ENCODE peak calls at places on chromosomes 5 and 9, in four cellular contexts. One of them, this sample, is unnamed.

GRCh38 chr9:20472646-20473045 is 149.7 kb downstream of the MLLT3 start:
- DNase-seq in WERI-Rb-1: no peak
- DNase-seq in foreskin fibroblast: peak
- DNase-seq in skeletal muscle cell: no peak
- DNase-seq in this sample: no peak

GRCh38 chr5:159801303-159801702 is 115.0 kb upstream of the ADRA1B start:
- DNase-seq in foreskin fibroblast: no peak
- DNase-seq in WERI-Rb-1: no peak
- DNase-seq in skeletal muscle cell: no peak
- DNase-seq in this sample: no peak

GRCh38 chr5:81850494-81850893 is 99.6 kb upstream of the SSBP2 start:
- DNase-seq in skeletal muscle cell: peak
- DNase-seq in foreskin fibroblast: peak
- DNase-seq in WERI-Rb-1: no peak
- DNase-seq in this sample: no peak

GRCh38 chr5:62354028-62354874 is 48.2 kb downstream of the KIF2A start:
- DNase-seq in foreskin fibroblast: peak
- DNase-seq in WERI-Rb-1: no peak
- DNase-seq in skeletal muscle cell: peak
- DNase-seq in this sample: no peak

GRCh38 chr5:321233-321725 is at the start of gene AHRR:
- DNase-seq in WERI-Rb-1: peak
- DNase-seq in skeletal muscle cell: no peak
- DNase-seq in foreskin fibroblast: peak
- DNase-seq in this sample: no peak

GRCh38 chr5:176609724-176610429 is at the start of gene GPRIN1:
- DNase-seq in WERI-Rb-1: peak
- DNase-seq in skeletal muscle cell: no peak
- DNase-seq in foreskin fibroblast: peak
- DNase-seq in this sample: peak

GRCh38 chr5:142445266-142445665 is 120.4 kb upstream of the SPRY4 start:
- DNase-seq in WERI-Rb-1: no peak
- DNase-seq in skeletal muscle cell: no peak
- DNase-seq in foreskin fibroblast: peak
- DNase-seq in this sample: no peak

GRCh38 chr9:134547161-134548100 is 94.2 kb upstream of the COL5A1 start:
- DNase-seq in foreskin fibroblast: no peak
- DNase-seq in skeletal muscle cell: no peak
- DNase-seq in WERI-Rb-1: no peak
- DNase-seq in this sample: no peak

GRCh38 chr5:23208959-23209431 is 298.4 kb upstream of the PRDM9 start:
- DNase-seq in foreskin fibroblast: peak
- DNase-seq in WERI-Rb-1: peak
- DNase-seq in skeletal muscle cell: no peak
- DNase-seq in this sample: peak

GRCh38 chr5:173016069-173016455 is 32.5 kb downstream of the ATP6V0E1 start:
- DNase-seq in foreskin fibroblast: no peak
- DNase-seq in skeletal muscle cell: no peak
- DNase-seq in WERI-Rb-1: no peak
- DNase-seq in this sample: no peak

GRCh38 chr5:105952875-105953274 is 1717.9 kb downstream of the EFNA5 start:
- DNase-seq in skeletal muscle cell: peak
- DNase-seq in foreskin fibroblast: peak
- DNase-seq in WERI-Rb-1: no peak
- DNase-seq in this sample: peak

GRCh38 chr5:113181409-113181808 is 204.8 kb downstream of the DCP2 start:
- DNase-seq in skeletal muscle cell: no peak
- DNase-seq in foreskin fibroblast: no peak
- DNase-seq in WERI-Rb-1: no peak
- DNase-seq in this sample: no peak

GRCh38 chr9:112112519-112112918 is 62.6 kb downstream of the SUSD1 start:
- DNase-seq in WERI-Rb-1: no peak
- DNase-seq in foreskin fibroblast: peak
- DNase-seq in skeletal muscle cell: peak
- DNase-seq in this sample: peak

GRCh38 chr5:160635046-160635445 is 213.4 kb downstream of the PTTG1 start:
- DNase-seq in foreskin fibroblast: no peak
- DNase-seq in WERI-Rb-1: no peak
- DNase-seq in skeletal muscle cell: no peak
- DNase-seq in this sample: no peak

GRCh38 chr5:117473075-117473595 is 898.5 kb upstream of the SEMA6A start:
- DNase-seq in skeletal muscle cell: no peak
- DNase-seq in WERI-Rb-1: no peak
- DNase-seq in foreskin fibroblast: no peak
- DNase-seq in this sample: peak

GRCh38 chr5:81552844-81553569 is 159.1 kb upstream of the ACOT12 start:
- DNase-seq in foreskin fibroblast: no peak
- DNase-seq in WERI-Rb-1: no peak
- DNase-seq in skeletal muscle cell: no peak
- DNase-seq in this sample: no peak

GRCh38 chr5:98880151-98880550 is 48.7 kb downstream of the CHD1 start:
- DNase-seq in WERI-Rb-1: no peak
- DNase-seq in skeletal muscle cell: no peak
- DNase-seq in foreskin fibroblast: no peak
- DNase-seq in this sample: no peak

GRCh38 chr5:134100283-134101011 is 14.0 kb upstream of the TCF7 start:
- DNase-seq in WERI-Rb-1: no peak
- DNase-seq in skeletal muscle cell: peak
- DNase-seq in foreskin fibroblast: peak
- DNase-seq in this sample: no peak

GRCh38 chr5:150073086-150073625 is 13.2 kb downstream of the CSF1R start:
- DNase-seq in skeletal muscle cell: no peak
- DNase-seq in WERI-Rb-1: no peak
- DNase-seq in foreskin fibroblast: no peak
- DNase-seq in this sample: no peak

GRCh38 chr5:71873202-71873601 is 154.1 kb downstream of the CARTPT start:
- DNase-seq in skeletal muscle cell: no peak
- DNase-seq in WERI-Rb-1: peak
- DNase-seq in foreskin fibroblast: no peak
- DNase-seq in this sample: no peak

GRCh38 chr5:135476615-135477493 is 24.7 kb upstream of the TIFAB start:
- DNase-seq in WERI-Rb-1: no peak
- DNase-seq in foreskin fibroblast: no peak
- DNase-seq in skeletal muscle cell: no peak
- DNase-seq in this sample: no peak

GRCh38 chr5:131280417-131280816 is 16.6 kb downstream of the CDC42SE2 start:
- DNase-seq in skeletal muscle cell: no peak
- DNase-seq in WERI-Rb-1: no peak
- DNase-seq in foreskin fibroblast: no peak
- DNase-seq in this sample: no peak

GRCh38 chr9:136587944-136588662 is 42.3 kb upstream of the NOTCH1 start:
- DNase-seq in foreskin fibroblast: no peak
- DNase-seq in WERI-Rb-1: no peak
- DNase-seq in skeletal muscle cell: no peak
- DNase-seq in this sample: no peak

GRCh38 chr9:135228983-135229625 is 141.6 kb downstream of the OLFM1 start:
- DNase-seq in skeletal muscle cell: no peak
- DNase-seq in foreskin fibroblast: no peak
- DNase-seq in WERI-Rb-1: no peak
- DNase-seq in this sample: no peak

GRCh38 chr9:116081437-116082110 is 72.0 kb upstream of the PAPPA start:
- DNase-seq in foreskin fibroblast: peak
- DNase-seq in skeletal muscle cell: no peak
- DNase-seq in WERI-Rb-1: no peak
- DNase-seq in this sample: no peak

GRCh38 chr5:32780508-32780919 is 69.4 kb downstream of the NPR3 start:
- DNase-seq in WERI-Rb-1: no peak
- DNase-seq in foreskin fibroblast: no peak
- DNase-seq in skeletal muscle cell: no peak
- DNase-seq in this sample: peak

GRCh38 chr5:166499452-166500240 is 1791.8 kb upstream of the WWC1 start:
- DNase-seq in WERI-Rb-1: no peak
- DNase-seq in foreskin fibroblast: no peak
- DNase-seq in skeletal muscle cell: no peak
- DNase-seq in this sample: no peak

GRCh38 chr5:1004598-1005361 is 3.8 kb upstream of the NKD2 start:
- DNase-seq in foreskin fibroblast: peak
- DNase-seq in skeletal muscle cell: no peak
- DNase-seq in WERI-Rb-1: peak
- DNase-seq in this sample: no peak

GRCh38 chr9:5838884-5839571 is 6.1 kb upstream of the ERMP1 start:
- DNase-seq in foreskin fibroblast: peak
- DNase-seq in WERI-Rb-1: no peak
- DNase-seq in skeletal muscle cell: no peak
- DNase-seq in this sample: peak

GRCh38 chr9:85200726-85201402 is 531.3 kb downstream of the NTRK2 start:
- DNase-seq in WERI-Rb-1: no peak
- DNase-seq in foreskin fibroblast: peak
- DNase-seq in skeletal muscle cell: no peak
- DNase-seq in this sample: no peak

GRCh38 chr5:14204785-14205321 is 61.7 kb downstream of the TRIO start:
- DNase-seq in foreskin fibroblast: peak
- DNase-seq in WERI-Rb-1: no peak
- DNase-seq in skeletal muscle cell: peak
- DNase-seq in this sample: no peak

GRCh38 chr9:4489562-4489918 is 728 bp upstream of the SLC1A1 start:
- DNase-seq in foreskin fibroblast: peak
- DNase-seq in WERI-Rb-1: peak
- DNase-seq in skeletal muscle cell: no peak
- DNase-seq in this sample: no peak

GRCh38 chr5:14574891-14575496 is 6.6 kb upstream of the OTULINL start:
- DNase-seq in skeletal muscle cell: no peak
- DNase-seq in WERI-Rb-1: no peak
- DNase-seq in foreskin fibroblast: peak
- DNase-seq in this sample: peak

GRCh38 chr9:13971415-13971814 is 342.5 kb downstream of the NFIB start:
- DNase-seq in foreskin fibroblast: no peak
- DNase-seq in skeletal muscle cell: no peak
- DNase-seq in WERI-Rb-1: no peak
- DNase-seq in this sample: no peak

GRCh38 chr9:38087934-38088925 is 19.2 kb upstream of the SHB start:
- DNase-seq in skeletal muscle cell: no peak
- DNase-seq in WERI-Rb-1: peak
- DNase-seq in foreskin fibroblast: peak
- DNase-seq in this sample: peak

GRCh38 chr9:116716441-116716840 is 29.3 kb downstream of the TRIM32 start:
- DNase-seq in foreskin fibroblast: peak
- DNase-seq in WERI-Rb-1: no peak
- DNase-seq in skeletal muscle cell: no peak
- DNase-seq in this sample: no peak

GRCh38 chr9:131476777-131477345 is 25.9 kb upstream of the POMT1 start:
- DNase-seq in foreskin fibroblast: no peak
- DNase-seq in skeletal muscle cell: no peak
- DNase-seq in WERI-Rb-1: no peak
- DNase-seq in this sample: no peak

GRCh38 chr9:91898451-91899433 is 51.3 kb downstream of the ROR2 start:
- DNase-seq in WERI-Rb-1: peak
- DNase-seq in skeletal muscle cell: no peak
- DNase-seq in foreskin fibroblast: peak
- DNase-seq in this sample: peak

DNA sequence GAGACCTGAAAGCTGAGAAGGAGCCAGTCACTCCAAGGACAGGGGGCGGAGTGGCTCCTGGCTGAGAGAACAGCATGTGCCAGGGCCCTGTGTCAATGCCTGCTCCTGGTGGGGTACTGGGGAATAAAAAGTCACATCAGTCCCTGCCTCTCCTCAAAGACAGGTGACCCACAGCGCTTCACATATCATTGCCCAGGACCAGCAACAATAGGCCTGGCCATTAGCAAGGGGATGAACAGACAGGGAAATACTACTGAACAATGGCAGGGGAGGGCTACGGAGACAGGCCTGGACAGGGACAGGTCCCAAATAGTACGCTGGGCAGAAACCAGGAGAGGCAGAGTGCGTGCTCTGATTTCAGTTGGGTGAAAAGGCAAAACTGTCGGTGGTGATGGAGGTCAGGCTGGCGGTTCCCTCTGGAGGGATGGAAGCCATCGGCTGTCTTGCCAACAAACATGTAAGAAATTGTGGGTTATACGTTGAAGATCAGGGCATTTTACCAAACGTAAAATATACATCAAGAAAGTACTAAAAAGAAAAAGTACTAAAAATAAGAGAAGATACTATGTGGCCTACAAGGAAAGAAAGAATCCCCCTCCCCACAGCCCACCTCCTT is 64.2 kb downstream of the C9orf50 start:
- DNase-seq in skeletal muscle cell: no peak
- DNase-seq in WERI-Rb-1: peak
- DNase-seq in foreskin fibroblast: no peak
- DNase-seq in this sample: no peak
- H3K4me3 ChIP-seq in skeletal muscle cell: no peak
- H3K4me3 ChIP-seq in WERI-Rb-1: peak
- H3K4me3 ChIP-seq in foreskin fibroblast: no peak
- H3K4me3 ChIP-seq in this sample: no peak

DNA sequence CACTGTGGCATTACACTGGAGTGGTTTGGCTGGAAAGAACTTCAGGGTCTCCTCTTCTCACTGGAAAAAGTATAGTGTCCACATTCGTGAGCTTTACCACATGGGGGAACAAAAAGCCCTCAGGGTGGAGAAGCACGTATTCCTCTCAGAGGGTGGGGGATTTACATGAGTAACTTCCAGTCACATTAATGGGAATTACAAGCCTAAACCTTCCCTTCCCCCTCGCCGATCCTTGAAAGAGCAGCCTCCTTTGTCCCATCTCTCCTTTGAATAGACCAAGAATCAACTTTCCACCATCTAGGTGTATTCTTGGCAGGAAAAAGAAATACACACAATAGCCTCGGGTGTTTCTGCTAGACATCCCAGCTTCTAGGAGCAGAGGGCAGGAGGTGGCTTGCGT is 144.4 kb downstream of the ZNF462 start:
- DNase-seq in skeletal muscle cell: no peak
- DNase-seq in foreskin fibroblast: no peak
- DNase-seq in WERI-Rb-1: peak
- DNase-seq in this sample: no peak
- H3K4me3 ChIP-seq in skeletal muscle cell: no peak
- H3K4me3 ChIP-seq in foreskin fibroblast: no peak
- H3K4me3 ChIP-seq in WERI-Rb-1: peak
- H3K4me3 ChIP-seq in this sample: no peak

GRCh38 chr9:121499427-121500164 is at the start of gene GGTA1:
- DNase-seq in foreskin fibroblast: peak
- DNase-seq in skeletal muscle cell: peak
- DNase-seq in WERI-Rb-1: peak
- DNase-seq in this sample: peak
- H3K4me3 ChIP-seq in foreskin fibroblast: peak
- H3K4me3 ChIP-seq in skeletal muscle cell: peak
- H3K4me3 ChIP-seq in WERI-Rb-1: peak
- H3K4me3 ChIP-seq in this sample: peak

DNA sequence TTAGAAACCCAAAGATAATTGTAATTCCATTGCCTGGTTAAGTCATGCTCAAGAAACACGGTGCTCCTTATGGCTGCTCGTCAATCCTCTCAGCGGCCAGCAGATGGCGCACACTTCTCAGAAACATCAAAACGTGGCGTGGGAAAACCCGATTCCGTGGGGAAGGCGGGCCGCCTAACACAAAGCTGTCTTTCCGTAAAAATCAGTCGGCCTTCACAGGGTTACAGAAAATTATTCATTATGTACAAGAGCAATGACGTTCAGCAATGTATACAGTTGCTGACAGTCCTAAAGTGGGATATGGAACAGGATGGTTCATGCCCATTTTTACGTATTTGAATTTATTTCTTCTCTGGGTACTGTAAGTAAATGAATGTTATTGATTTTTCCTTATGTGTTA is 83.5 kb downstream of the PDE4D start:
- DNase-seq in skeletal muscle cell: no peak
- DNase-seq in foreskin fibroblast: peak
- DNase-seq in WERI-Rb-1: peak
- DNase-seq in this sample: peak
- H3K4me3 ChIP-seq in skeletal muscle cell: no peak
- H3K4me3 ChIP-seq in foreskin fibroblast: peak
- H3K4me3 ChIP-seq in WERI-Rb-1: peak
- H3K4me3 ChIP-seq in this sample: peak

GRCh38 chr5:2740051-2740848 is 11.2 kb downstream of the IRX2 start:
- DNase-seq in foreskin fibroblast: peak
- DNase-seq in skeletal muscle cell: no peak
- DNase-seq in WERI-Rb-1: peak
- DNase-seq in this sample: no peak
- H3K4me3 ChIP-seq in foreskin fibroblast: peak
- H3K4me3 ChIP-seq in skeletal muscle cell: peak
- H3K4me3 ChIP-seq in WERI-Rb-1: no peak
- H3K4me3 ChIP-seq in this sample: no peak